ENCODE peak calls at places on chromosomes 3 and 15, in ten cellular contexts. One of them, this sample, is unnamed.

GRCh38 chr15:47293763-47294162 is 423.5 kb upstream of the SEMA6D start:
- DNase-seq in right atrium auricular region: peak
- DNase-seq in natural killer cell: no peak
- DNase-seq in right lobe of liver: peak
- DNase-seq in RWPE2: no peak
- DNase-seq in bronchial epithelial cell: peak
- DNase-seq in GM20000: no peak
- DNase-seq in dorsolateral prefrontal cortex: no peak
- DNase-seq in psoas muscle: peak
- DNase-seq in GM13976: no peak
- DNase-seq in this sample: no peak

GRCh38 chr3:11600501-11601282 is 43.0 kb downstream of the VGLL4 start:
- DNase-seq in right atrium auricular region: peak
- DNase-seq in GM13976: no peak
- DNase-seq in GM20000: no peak
- DNase-seq in RWPE2: peak
- DNase-seq in psoas muscle: peak
- DNase-seq in bronchial epithelial cell: peak
- DNase-seq in dorsolateral prefrontal cortex: no peak
- DNase-seq in right lobe of liver: no peak
- DNase-seq in natural killer cell: no peak
- DNase-seq in this sample: no peak

GRCh38 chr3:12944413-12944812 is 103.0 kb upstream of the RPL32 start:
- DNase-seq in dorsolateral prefrontal cortex: no peak
- DNase-seq in psoas muscle: no peak
- DNase-seq in RWPE2: no peak
- DNase-seq in natural killer cell: no peak
- DNase-seq in bronchial epithelial cell: no peak
- DNase-seq in right atrium auricular region: no peak
- DNase-seq in GM20000: no peak
- DNase-seq in right lobe of liver: no peak
- DNase-seq in GM13976: no peak
- DNase-seq in this sample: no peak

GRCh38 chr3:170180107-170180951 is 1.2 kb downstream of the PHC3 start:
- DNase-seq in right lobe of liver: no peak
- DNase-seq in GM20000: peak
- DNase-seq in GM13976: peak
- DNase-seq in RWPE2: no peak
- DNase-seq in dorsolateral prefrontal cortex: no peak
- DNase-seq in bronchial epithelial cell: peak
- DNase-seq in right atrium auricular region: no peak
- DNase-seq in natural killer cell: no peak
- DNase-seq in psoas muscle: no peak
- DNase-seq in this sample: no peak

GRCh38 chr3:99659032-99659431 is 20.6 kb downstream of the COL8A1 start:
- DNase-seq in dorsolateral prefrontal cortex: no peak
- DNase-seq in psoas muscle: peak
- DNase-seq in bronchial epithelial cell: peak
- DNase-seq in GM20000: no peak
- DNase-seq in right lobe of liver: no peak
- DNase-seq in right atrium auricular region: peak
- DNase-seq in GM13976: no peak
- DNase-seq in natural killer cell: no peak
- DNase-seq in RWPE2: peak
- DNase-seq in this sample: no peak

GRCh38 chr15:40695469-40695910 is 516 bp downstream of the RAD51 start:
- DNase-seq in GM20000: peak
- DNase-seq in right lobe of liver: no peak
- DNase-seq in natural killer cell: no peak
- DNase-seq in right atrium auricular region: no peak
- DNase-seq in RWPE2: no peak
- DNase-seq in GM13976: peak
- DNase-seq in bronchial epithelial cell: no peak
- DNase-seq in psoas muscle: no peak
- DNase-seq in dorsolateral prefrontal cortex: no peak
- DNase-seq in this sample: no peak

GRCh38 chr15:31004220-31004733 is 12.8 kb upstream of the MTMR10 start:
- DNase-seq in right lobe of liver: no peak
- DNase-seq in bronchial epithelial cell: no peak
- DNase-seq in GM20000: peak
- DNase-seq in psoas muscle: no peak
- DNase-seq in RWPE2: no peak
- DNase-seq in right atrium auricular region: no peak
- DNase-seq in natural killer cell: peak
- DNase-seq in dorsolateral prefrontal cortex: no peak
- DNase-seq in GM13976: peak
- DNase-seq in this sample: no peak

GRCh38 chr3:147937341-147937740 is 528.2 kb downstream of the ZIC1 start:
- DNase-seq in right lobe of liver: no peak
- DNase-seq in natural killer cell: no peak
- DNase-seq in dorsolateral prefrontal cortex: no peak
- DNase-seq in GM13976: no peak
- DNase-seq in bronchial epithelial cell: peak
- DNase-seq in right atrium auricular region: no peak
- DNase-seq in psoas muscle: no peak
- DNase-seq in RWPE2: no peak
- DNase-seq in GM20000: no peak
- DNase-seq in this sample: no peak

GRCh38 chr15:75176404-75176761 is 25.3 kb upstream of the C15orf39 start:
- DNase-seq in right lobe of liver: no peak
- DNase-seq in psoas muscle: no peak
- DNase-seq in GM13976: no peak
- DNase-seq in right atrium auricular region: no peak
- DNase-seq in RWPE2: no peak
- DNase-seq in dorsolateral prefrontal cortex: no peak
- DNase-seq in natural killer cell: no peak
- DNase-seq in bronchial epithelial cell: no peak
- DNase-seq in GM20000: no peak
- DNase-seq in this sample: no peak

GRCh38 chr3:32969656-32970055 is 18.2 kb downstream of the CCR4 start:
- DNase-seq in dorsolateral prefrontal cortex: no peak
- DNase-seq in right atrium auricular region: no peak
- DNase-seq in GM13976: no peak
- DNase-seq in natural killer cell: no peak
- DNase-seq in bronchial epithelial cell: peak
- DNase-seq in RWPE2: no peak
- DNase-seq in psoas muscle: no peak
- DNase-seq in GM20000: no peak
- DNase-seq in right lobe of liver: no peak
- DNase-seq in this sample: no peak

GRCh38 chr15:101126618-101127502 is 125.0 kb downstream of the CHSY1 start:
- DNase-seq in psoas muscle: no peak
- DNase-seq in dorsolateral prefrontal cortex: no peak
- DNase-seq in right atrium auricular region: no peak
- DNase-seq in RWPE2: no peak
- DNase-seq in bronchial epithelial cell: no peak
- DNase-seq in natural killer cell: no peak
- DNase-seq in GM20000: no peak
- DNase-seq in GM13976: no peak
- DNase-seq in right lobe of liver: no peak
- DNase-seq in this sample: no peak

GRCh38 chr3:143119974-143120715 is 574 bp downstream of the CHST2 start:
- DNase-seq in natural killer cell: peak
- DNase-seq in RWPE2: no peak
- DNase-seq in GM20000: peak
- DNase-seq in bronchial epithelial cell: no peak
- DNase-seq in right lobe of liver: peak
- DNase-seq in psoas muscle: peak
- DNase-seq in GM13976: peak
- DNase-seq in right atrium auricular region: no peak
- DNase-seq in dorsolateral prefrontal cortex: no peak
- DNase-seq in this sample: no peak
- TF ChIP-seq CTCF in natural killer cell: no peak
- TF ChIP-seq CTCF in RWPE2: no peak
- TF ChIP-seq CTCF in GM20000: no peak
- TF ChIP-seq CTCF in bronchial epithelial cell: no peak
- TF ChIP-seq CTCF in right lobe of liver: no peak
- TF ChIP-seq CTCF in psoas muscle: no peak
- TF ChIP-seq CTCF in GM13976: no peak
- TF ChIP-seq CTCF in right atrium auricular region: no peak
- TF ChIP-seq CTCF in dorsolateral prefrontal cortex: no peak
- TF ChIP-seq CTCF in this sample: no peak

GRCh38 chr15:29252231-29252630 is 17.4 kb downstream of the NSMCE3 start:
- DNase-seq in psoas muscle: no peak
- DNase-seq in bronchial epithelial cell: no peak
- DNase-seq in GM13976: no peak
- DNase-seq in right atrium auricular region: no peak
- DNase-seq in RWPE2: no peak
- DNase-seq in right lobe of liver: no peak
- DNase-seq in GM20000: no peak
- DNase-seq in natural killer cell: no peak
- DNase-seq in dorsolateral prefrontal cortex: no peak
- DNase-seq in this sample: no peak
- TF ChIP-seq CTCF in psoas muscle: no peak
- TF ChIP-seq CTCF in bronchial epithelial cell: no peak
- TF ChIP-seq CTCF in GM13976: no peak
- TF ChIP-seq CTCF in right atrium auricular region: no peak
- TF ChIP-seq CTCF in RWPE2: no peak
- TF ChIP-seq CTCF in right lobe of liver: no peak
- TF ChIP-seq CTCF in GM20000: no peak
- TF ChIP-seq CTCF in natural killer cell: no peak
- TF ChIP-seq CTCF in dorsolateral prefrontal cortex: no peak
- TF ChIP-seq CTCF in this sample: no peak

GRCh38 chr3:141105828-141106628 is 54.9 kb downstream of the SPSB4 start:
- DNase-seq in right atrium auricular region: peak
- DNase-seq in psoas muscle: peak
- DNase-seq in GM20000: peak
- DNase-seq in natural killer cell: peak
- DNase-seq in right lobe of liver: no peak
- DNase-seq in bronchial epithelial cell: peak
- DNase-seq in RWPE2: no peak
- DNase-seq in dorsolateral prefrontal cortex: peak
- DNase-seq in GM13976: peak
- DNase-seq in this sample: peak
- TF ChIP-seq CTCF in right atrium auricular region: peak
- TF ChIP-seq CTCF in psoas muscle: peak
- TF ChIP-seq CTCF in GM20000: peak
- TF ChIP-seq CTCF in natural killer cell: peak
- TF ChIP-seq CTCF in right lobe of liver: peak
- TF ChIP-seq CTCF in bronchial epithelial cell: peak
- TF ChIP-seq CTCF in RWPE2: peak
- TF ChIP-seq CTCF in dorsolateral prefrontal cortex: peak
- TF ChIP-seq CTCF in GM13976: peak
- TF ChIP-seq CTCF in this sample: peak

GRCh38 chr15:55700876-55701275 is 42.1 kb downstream of the PRTG start:
- DNase-seq in right atrium auricular region: no peak
- DNase-seq in RWPE2: no peak
- DNase-seq in natural killer cell: no peak
- DNase-seq in dorsolateral prefrontal cortex: no peak
- DNase-seq in psoas muscle: no peak
- DNase-seq in GM20000: no peak
- DNase-seq in bronchial epithelial cell: no peak
- DNase-seq in GM13976: no peak
- DNase-seq in right lobe of liver: no peak
- DNase-seq in this sample: no peak

GRCh38 chr15:55694652-55695150 is 48.3 kb downstream of the PRTG start:
- DNase-seq in right lobe of liver: no peak
- DNase-seq in RWPE2: no peak
- DNase-seq in dorsolateral prefrontal cortex: no peak
- DNase-seq in right atrium auricular region: no peak
- DNase-seq in bronchial epithelial cell: peak
- DNase-seq in psoas muscle: no peak
- DNase-seq in GM13976: peak
- DNase-seq in GM20000: peak
- DNase-seq in natural killer cell: no peak
- DNase-seq in this sample: peak

GRCh38 chr15:55698653-55699052 is 44.3 kb downstream of the PRTG start:
- DNase-seq in GM13976: no peak
- DNase-seq in bronchial epithelial cell: no peak
- DNase-seq in GM20000: no peak
- DNase-seq in RWPE2: no peak
- DNase-seq in psoas muscle: no peak
- DNase-seq in right atrium auricular region: no peak
- DNase-seq in right lobe of liver: no peak
- DNase-seq in natural killer cell: no peak
- DNase-seq in dorsolateral prefrontal cortex: no peak
- DNase-seq in this sample: no peak

GRCh38 chr15:55696221-55696620 is 46.7 kb downstream of the PRTG start:
- DNase-seq in RWPE2: no peak
- DNase-seq in GM20000: no peak
- DNase-seq in bronchial epithelial cell: no peak
- DNase-seq in psoas muscle: no peak
- DNase-seq in GM13976: no peak
- DNase-seq in dorsolateral prefrontal cortex: no peak
- DNase-seq in right atrium auricular region: no peak
- DNase-seq in natural killer cell: no peak
- DNase-seq in right lobe of liver: no peak
- DNase-seq in this sample: no peak

GRCh38 chr15:55695432-55695831 is 47.5 kb downstream of the PRTG start:
- DNase-seq in dorsolateral prefrontal cortex: no peak
- DNase-seq in right atrium auricular region: no peak
- DNase-seq in GM20000: no peak
- DNase-seq in bronchial epithelial cell: no peak
- DNase-seq in right lobe of liver: no peak
- DNase-seq in psoas muscle: no peak
- DNase-seq in GM13976: no peak
- DNase-seq in RWPE2: no peak
- DNase-seq in natural killer cell: no peak
- DNase-seq in this sample: no peak
- TF ChIP-seq CTCF in dorsolateral prefrontal cortex: no peak
- TF ChIP-seq CTCF in right atrium auricular region: no peak
- TF ChIP-seq CTCF in GM20000: no peak
- TF ChIP-seq CTCF in bronchial epithelial cell: no peak
- TF ChIP-seq CTCF in right lobe of liver: no peak
- TF ChIP-seq CTCF in psoas muscle: no peak
- TF ChIP-seq CTCF in GM13976: no peak
- TF ChIP-seq CTCF in RWPE2: no peak
- TF ChIP-seq CTCF in natural killer cell: no peak
- TF ChIP-seq CTCF in this sample: no peak

GRCh38 chr15:24819680-24820079 is 135.1 kb upstream of the SNRPN start:
- DNase-seq in bronchial epithelial cell: no peak
- DNase-seq in right atrium auricular region: no peak
- DNase-seq in GM13976: no peak
- DNase-seq in RWPE2: no peak
- DNase-seq in GM20000: no peak
- DNase-seq in psoas muscle: no peak
- DNase-seq in right lobe of liver: no peak
- DNase-seq in dorsolateral prefrontal cortex: no peak
- DNase-seq in natural killer cell: no peak
- DNase-seq in this sample: no peak
- TF ChIP-seq CTCF in bronchial epithelial cell: no peak
- TF ChIP-seq CTCF in right atrium auricular region: no peak
- TF ChIP-seq CTCF in GM13976: no peak
- TF ChIP-seq CTCF in RWPE2: no peak
- TF ChIP-seq CTCF in GM20000: no peak
- TF ChIP-seq CTCF in psoas muscle: no peak
- TF ChIP-seq CTCF in right lobe of liver: no peak
- TF ChIP-seq CTCF in dorsolateral prefrontal cortex: no peak
- TF ChIP-seq CTCF in natural killer cell: no peak
- TF ChIP-seq CTCF in this sample: no peak

GRCh38 chr3:193292386-193292785 is 51.4 kb downstream of the PLAAT1 start:
- DNase-seq in RWPE2: no peak
- DNase-seq in dorsolateral prefrontal cortex: no peak
- DNase-seq in GM13976: no peak
- DNase-seq in psoas muscle: no peak
- DNase-seq in right atrium auricular region: no peak
- DNase-seq in right lobe of liver: no peak
- DNase-seq in natural killer cell: no peak
- DNase-seq in bronchial epithelial cell: peak
- DNase-seq in GM20000: no peak
- DNase-seq in this sample: no peak
- TF ChIP-seq CTCF in RWPE2: no peak
- TF ChIP-seq CTCF in dorsolateral prefrontal cortex: no peak
- TF ChIP-seq CTCF in GM13976: no peak
- TF ChIP-seq CTCF in psoas muscle: no peak
- TF ChIP-seq CTCF in right atrium auricular region: no peak
- TF ChIP-seq CTCF in right lobe of liver: no peak
- TF ChIP-seq CTCF in natural killer cell: no peak
- TF ChIP-seq CTCF in bronchial epithelial cell: no peak
- TF ChIP-seq CTCF in GM20000: no peak
- TF ChIP-seq CTCF in this sample: no peak

GRCh38 chr15:62066663-62067447 is at the start of gene C2CD4A:
- DNase-seq in natural killer cell: peak
- DNase-seq in dorsolateral prefrontal cortex: no peak
- DNase-seq in psoas muscle: peak
- DNase-seq in right lobe of liver: peak
- DNase-seq in GM13976: peak
- DNase-seq in RWPE2: peak
- DNase-seq in GM20000: peak
- DNase-seq in right atrium auricular region: no peak
- DNase-seq in bronchial epithelial cell: peak
- DNase-seq in this sample: no peak
- TF ChIP-seq CTCF in natural killer cell: no peak
- TF ChIP-seq CTCF in dorsolateral prefrontal cortex: no peak
- TF ChIP-seq CTCF in psoas muscle: peak
- TF ChIP-seq CTCF in right lobe of liver: peak
- TF ChIP-seq CTCF in GM13976: no peak
- TF ChIP-seq CTCF in RWPE2: peak
- TF ChIP-seq CTCF in GM20000: no peak
- TF ChIP-seq CTCF in right atrium auricular region: no peak
- TF ChIP-seq CTCF in bronchial epithelial cell: peak
- TF ChIP-seq CTCF in this sample: no peak